ENCODE peak calls at places on chromosomes 5 and 9, in ten cellular contexts. V is spleen, O is endothelial cell of umbilical vein, M is suprapubic skin, K is upper lobe of left lung, H is transverse colon, T is GM23338, G is HCT116, Y is GM12878, F is stomach. S is an unnamed sample.

GRCh38 chr9:107237873-107238272 is 45.2 kb upstream of the RAD23B start:
- DNase-seq in V (no peak), O (no peak), M (no peak), K (no peak), H (no peak), T (no peak), G (no peak), Y (no peak), F (no peak), S (no peak)

GRCh38 chr5:152499816-152500575 is 94.9 kb upstream of the NMUR2 start:
- DNase-seq in V (no peak), O (no peak), M (no peak), K (no peak), H (no peak), T (no peak), G (no peak), Y (no peak), F (no peak), S (no peak)

GRCh38 chr5:126998895-126999570 is 31.3 kb downstream of the MARCHF3 start:
- DNase-seq in V (no peak), O (no peak), M (no peak), K (no peak), H (no peak), T (no peak), G (no peak), Y (no peak), F (no peak), S (no peak)

GRCh38 chr9:132694144-132694543 is 23.9 kb downstream of the GTF3C4 start:
- DNase-seq in V (no peak), O (no peak), M (no peak), K (no peak), H (no peak), T (peak; percentile 73), G (no peak), Y (no peak), F (no peak), S (no peak)

GRCh38 chr5:64502181-64502580 is 3.6 kb upstream of the RGS7BP start:
- DNase-seq in V (no peak), O (peak; percentile 28), M (no peak), K (no peak), H (no peak), T (peak; percentile 50), G (no peak), Y (no peak), F (no peak), S (no peak)

GRCh38 chr5:139764250-139764791 is 31.3 kb upstream of the PSD2 start:
- DNase-seq in V (peak; percentile 78), O (no peak), M (no peak), K (no peak), H (no peak), T (peak; percentile 86), G (no peak), Y (no peak), F (no peak), S (no peak)

GRCh38 chr5:122907238-122907637 is 61.8 kb downstream of the SNX24 start:
- DNase-seq in V (no peak), O (no peak), M (no peak), K (no peak), H (no peak), T (peak; percentile 49), G (no peak), Y (no peak), F (no peak), S (no peak)

GRCh38 chr9:82419827-82420486 is 431.4 kb downstream of the SPATA31D1 start:
- DNase-seq in V (no peak), O (no peak), M (no peak), K (no peak), H (peak; percentile 59), T (no peak), G (no peak), Y (no peak), F (no peak), S (no peak)

GRCh38 chr9:37994639-37995347 is 74.2 kb downstream of the SHB start:
- DNase-seq in V (peak; percentile 85), O (peak; percentile 27), M (peak; percentile 83), K (peak; percentile 85), H (peak; percentile 55), T (no peak), G (no peak), Y (peak; percentile 66), F (peak; percentile 40), S (peak; percentile 87)

GRCh38 chr5:35194636-35195471 is 35.4 kb downstream of the PRLR start:
- DNase-seq in V (no peak), O (no peak), M (no peak), K (no peak), H (peak; percentile 34), T (no peak), G (no peak), Y (peak; percentile 36), F (no peak), S (no peak)

GRCh38 chr9:122122903-122123632 is 30.0 kb upstream of the TTLL11 start:
- DNase-seq in V (peak; percentile 86), O (peak; percentile 78), M (no peak), K (peak; percentile 65), H (peak; percentile 74), T (peak; percentile 85), G (peak; percentile 59), Y (no peak), F (peak; percentile 76), S (peak; percentile 86)

GRCh38 chr5:122442938-122443337 is 130.9 kb downstream of the SNCAIP start:
- DNase-seq in V (no peak), O (no peak), M (no peak), K (no peak), H (no peak), T (no peak), G (no peak), Y (no peak), F (no peak), S (no peak)

GRCh38 chr9:130663258-130664171 is 879 bp upstream of the PRDM12 start:
- DNase-seq in V (no peak), O (no peak), M (no peak), K (no peak), H (no peak), T (peak; percentile 83), G (no peak), Y (no peak), F (no peak), S (no peak)

GRCh38 chr5:109924708-109925107 is 235.0 kb downstream of the MAN2A1 start:
- DNase-seq in V (no peak), O (no peak), M (no peak), K (no peak), H (no peak), T (no peak), G (no peak), Y (no peak), F (no peak), S (no peak)

GRCh38 chr9:134294228-134295071 is 31.8 kb upstream of the RXRA start:
- DNase-seq in V (peak; percentile 79), O (no peak), M (no peak), K (no peak), H (peak; percentile 24), T (peak; percentile 35), G (no peak), Y (no peak), F (peak; percentile 65), S (peak; percentile 81)

GRCh38 chr5:139660916-139661814 is 13.0 kb downstream of the CXXC5 start:
- DNase-seq in V (peak; percentile 89), O (peak; percentile 83), M (peak; percentile 95), K (peak; percentile 91), H (peak; percentile 76), T (peak; percentile 44), G (peak; percentile 63), Y (no peak), F (peak; percentile 87), S (peak; percentile 97)

GRCh38 chr5:23419115-23419514 is 88.3 kb upstream of the PRDM9 start:
- DNase-seq in V (no peak), O (no peak), M (no peak), K (no peak), H (no peak), T (peak; percentile 57), G (no peak), Y (no peak), F (no peak), S (no peak)

GRCh38 chr9:2317591-2317990 is 302.4 kb downstream of the SMARCA2 start:
- DNase-seq in V (no peak), O (no peak), M (no peak), K (no peak), H (no peak), T (no peak), G (no peak), Y (no peak), F (no peak), S (no peak)

GRCh38 chr9:88889386-88889785 is 101.9 kb upstream of the S1PR3 start:
- DNase-seq in V (no peak), O (peak; percentile 9), M (no peak), K (no peak), H (no peak), T (no peak), G (no peak), Y (no peak), F (no peak), S (no peak)

GRCh38 chr9:136544549-136545064 is 1.2 kb downstream of the NOTCH1 start:
- DNase-seq in V (peak; percentile 95), O (peak; percentile 48), M (no peak), K (peak; percentile 85), H (peak; percentile 81), T (no peak), G (no peak), Y (no peak), F (peak; percentile 57), S (peak; percentile 87)

GRCh38 chr5:71939452-71939932 is 167.8 kb upstream of the MAP1B start:
- DNase-seq in V (no peak), O (no peak), M (no peak), K (no peak), H (no peak), T (no peak), G (no peak), Y (no peak), F (no peak), S (no peak)

GRCh38 chr5:149434162-149435014 is 55.3 kb upstream of the IL17B start:
- DNase-seq in V (no peak), O (peak; percentile 64), M (no peak), K (peak; percentile 54), H (peak; percentile 67), T (peak; percentile 89), G (no peak), Y (no peak), F (peak; percentile 74), S (peak; percentile 90)
- TF ChIP-seq POLR2AphosphoS5 in V (peak; percentile 15), O (no peak), M (no peak), K (no peak), H (no peak), T (no peak), G (no peak), Y (no peak), F (no peak), S (peak; percentile 86)

GRCh38 chr9:78618735-78619134 is 321.8 kb downstream of the PSAT1 start:
- DNase-seq in V (no peak), O (no peak), M (no peak), K (no peak), H (no peak), T (peak; percentile 23), G (no peak), Y (no peak), F (no peak), S (no peak)
- TF ChIP-seq CTCF in V (no peak), O (no peak), M (no peak), K (no peak), H (no peak), T (peak; percentile 39), G (no peak), Y (no peak), F (no peak), S (no peak)

GRCh38 chr5:32173394-32174010 is 617 bp downstream of the GOLPH3 start:
- DNase-seq in V (peak; percentile 93), O (no peak), M (peak; percentile 76), K (peak; percentile 67), H (peak; percentile 76), T (peak; percentile 76), G (no peak), Y (no peak), F (peak; percentile 77), S (peak; percentile 88)
- TF ChIP-seq POLR2AphosphoS5 in V (no peak), O (no peak), M (no peak), K (no peak), H (no peak), T (no peak), G (peak; percentile 34), Y (no peak), F (no peak), S (peak; percentile 71)

GRCh38 chr5:69367697-69368279 is 1.5 kb downstream of the AK6 start:
- DNase-seq in V (no peak), O (no peak), M (no peak), K (no peak), H (no peak), T (no peak), G (no peak), Y (no peak), F (no peak), S (no peak)
- TF ChIP-seq CTCF in V (no peak), O (no peak), M (no peak), K (no peak), H (no peak), T (no peak), G (no peak), Y (peak; percentile 23), F (no peak), S (no peak)